ENCODE peak calls at places on chromosomes 12 and 14, in ten cellular contexts. B is NCI-H187; T is lower lobe of right lung; P is activated CD4-positive, CD25-positive, alpha-beta regulatory T cell treated with anti-CD3 and anti-CD28 coated beads, Interleukin-2, amount 50 U/mL, for 16 hours; S is AML-193; F is HTR-8/SVneo; R is WTC11; N is PC-3; V is A549; A is foreskin fibroblast. K is an unnamed sample.

GRCh38 chr14:96204151-96205058 is at the start of gene BDKRB2:
- DNase-seq in B (peak; percentile 76), T (peak; percentile 73), P (no peak), S (no peak), F (peak; percentile 94), R (peak; percentile 65), N (peak; percentile 71), V (peak; percentile 76), A (peak; percentile 94), K (peak; percentile 95)

GRCh38 chr14:98122527-98122926 is 1149.5 kb downstream of the BCL11B start:
- DNase-seq in B (no peak), T (no peak), P (no peak), S (no peak), F (no peak), R (no peak), N (no peak), V (no peak), A (no peak), K (no peak)

GRCh38 chr14:74491952-74492351 is 1.2 kb downstream of the NPC2 start:
- DNase-seq in B (no peak), T (no peak), P (no peak), S (peak; percentile 66), F (peak; percentile 73), R (no peak), N (peak; percentile 60), V (peak; percentile 59), A (peak; percentile 75), K (no peak)

GRCh38 chr12:28650906-28651305 is 460.6 kb downstream of the CCDC91 start:
- DNase-seq in B (no peak), T (no peak), P (no peak), S (no peak), F (no peak), R (no peak), N (peak; percentile 14), V (no peak), A (no peak), K (no peak)

GRCh38 chr12:62866451-62867082 is 68.4 kb downstream of the PPM1H start:
- DNase-seq in B (no peak), T (no peak), P (no peak), S (no peak), F (peak; percentile 44), R (peak; percentile 15), N (peak; percentile 81), V (peak; percentile 85), A (peak; percentile 70), K (no peak)

GRCh38 chr14:94458558-94459200 is 6.1 kb upstream of the SERPINA11 start:
- DNase-seq in B (no peak), T (no peak), P (no peak), S (no peak), F (no peak), R (no peak), N (no peak), V (no peak), A (no peak), K (no peak)

GRCh38 chr12:110201995-110202394 is 77.8 kb downstream of the IFT81 start:
- DNase-seq in B (no peak), T (no peak), P (no peak), S (no peak), F (no peak), R (no peak), N (no peak), V (no peak), A (no peak), K (no peak)

GRCh38 chr12:52308807-52309425 is 12.3 kb downstream of the KRT83 start:
- DNase-seq in B (no peak), T (no peak), P (no peak), S (no peak), F (no peak), R (no peak), N (no peak), V (no peak), A (no peak), K (no peak)

GRCh38 chr14:50804181-50804721 is 26.7 kb downstream of the NIN start:
- DNase-seq in B (no peak), T (no peak), P (no peak), S (no peak), F (no peak), R (no peak), N (no peak), V (no peak), A (peak; percentile 76), K (no peak)

GRCh38 chr12:3727877-3728632 is 24.9 kb downstream of the CRACR2A start:
- DNase-seq in B (peak; percentile 22), T (no peak), P (no peak), S (peak; percentile 69), F (no peak), R (no peak), N (no peak), V (no peak), A (peak; percentile 27), K (peak; percentile 78)

GRCh38 chr12:3885179-3886094 is 12.2 kb upstream of the PARP11 start:
- DNase-seq in B (no peak), T (no peak), P (no peak), S (peak; percentile 27), F (peak; percentile 49), R (no peak), N (peak; percentile 40), V (peak; percentile 40), A (peak; percentile 72), K (no peak)

GRCh38 chr14:92701826-92702225 is 46.6 kb downstream of the LGMN start:
- DNase-seq in B (no peak), T (no peak), P (no peak), S (no peak), F (no peak), R (no peak), N (no peak), V (no peak), A (no peak), K (no peak)

GRCh38 chr14:92959189-92959531 is 36.2 kb downstream of the CHGA start:
- DNase-seq in B (no peak), T (no peak), P (no peak), S (no peak), F (no peak), R (no peak), N (no peak), V (no peak), A (no peak), K (peak; percentile 38)

GRCh38 chr14:85468815-85469214 is 61.1 kb upstream of the FLRT2 start:
- DNase-seq in B (no peak), T (no peak), P (no peak), S (no peak), F (no peak), R (no peak), N (no peak), V (no peak), A (no peak), K (no peak)

GRCh38 chr12:102957339-102958050 is at the start of gene ASCL1:
- DNase-seq in B (peak; percentile 96), T (no peak), P (no peak), S (no peak), F (no peak), R (peak; percentile 56), N (no peak), V (peak; percentile 48), A (peak; percentile 49), K (peak; percentile 77)

K was measured in NCI-H2107.